ENCODE peak calls at places on chromosomes 11 and 22, in nine cellular contexts. T is H1, M is suprapubic skin, E is gastrocnemius medialis, F is esophagus squamous epithelium, P is spleen, X is tibial nerve, H is HCT116, W is transverse colon. B is an unnamed sample.

GRCh38 chr22:48227341-48228018 is 1465.0 kb downstream of the TBC1D22A start:
- DNase-seq in H (no peak), E (no peak), F (no peak), T (peak; percentile 13), M (no peak), X (no peak), P (peak; percentile 28), W (no peak), B (peak; percentile 6)

GRCh38 chr22:38077595-38077994 is 6.4 kb downstream of the SLC16A8 start:
- DNase-seq in P (no peak), T (no peak), X (no peak), W (no peak), F (no peak), M (no peak), E (no peak), H (no peak), B (no peak)

GRCh38 chr22:30333707-30334087 is 7.0 kb upstream of the TBC1D10A start:
- DNase-seq in M (no peak), T (no peak), P (no peak), E (no peak), H (no peak), X (no peak), F (no peak), W (no peak), B (no peak)

GRCh38 chr22:44580176-44580575 is 82.1 kb upstream of the RTL6 start:
- DNase-seq in P (peak; percentile 44), M (no peak), E (no peak), H (no peak), T (no peak), W (no peak), F (no peak), X (no peak), B (no peak)

GRCh38 chr22:45678961-45679912 is 7.6 kb downstream of the ATXN10 start:
- DNase-seq in X (no peak), T (no peak), P (no peak), H (no peak), F (no peak), W (no peak), M (no peak), E (no peak), B (no peak)

GRCh38 chr11:8766043-8766992 is 83.7 kb downstream of the RPL27A start:
- DNase-seq in H (no peak), F (no peak), T (no peak), X (no peak), E (no peak), P (no peak), M (no peak), W (no peak), B (no peak)

GRCh38 chr11:112784323-112785073 is 176.7 kb upstream of the NCAM1 start:
- DNase-seq in X (no peak), M (no peak), P (no peak), T (no peak), E (peak; percentile 28), W (peak; percentile 32), H (no peak), F (no peak), B (peak; percentile 83)

GRCh38 chr11:18100926-18101656 is 4.8 kb downstream of the SAAL1 start:
- DNase-seq in T (no peak), M (no peak), F (no peak), H (no peak), P (no peak), X (no peak), E (no peak), W (no peak), B (no peak)

GRCh38 chr11:45383229-45383628 is 97.1 kb upstream of the SYT13 start:
- DNase-seq in T (no peak), X (no peak), W (no peak), E (no peak), H (no peak), P (peak; percentile 32), M (peak; percentile 21), F (no peak), B (no peak)

DNA sequence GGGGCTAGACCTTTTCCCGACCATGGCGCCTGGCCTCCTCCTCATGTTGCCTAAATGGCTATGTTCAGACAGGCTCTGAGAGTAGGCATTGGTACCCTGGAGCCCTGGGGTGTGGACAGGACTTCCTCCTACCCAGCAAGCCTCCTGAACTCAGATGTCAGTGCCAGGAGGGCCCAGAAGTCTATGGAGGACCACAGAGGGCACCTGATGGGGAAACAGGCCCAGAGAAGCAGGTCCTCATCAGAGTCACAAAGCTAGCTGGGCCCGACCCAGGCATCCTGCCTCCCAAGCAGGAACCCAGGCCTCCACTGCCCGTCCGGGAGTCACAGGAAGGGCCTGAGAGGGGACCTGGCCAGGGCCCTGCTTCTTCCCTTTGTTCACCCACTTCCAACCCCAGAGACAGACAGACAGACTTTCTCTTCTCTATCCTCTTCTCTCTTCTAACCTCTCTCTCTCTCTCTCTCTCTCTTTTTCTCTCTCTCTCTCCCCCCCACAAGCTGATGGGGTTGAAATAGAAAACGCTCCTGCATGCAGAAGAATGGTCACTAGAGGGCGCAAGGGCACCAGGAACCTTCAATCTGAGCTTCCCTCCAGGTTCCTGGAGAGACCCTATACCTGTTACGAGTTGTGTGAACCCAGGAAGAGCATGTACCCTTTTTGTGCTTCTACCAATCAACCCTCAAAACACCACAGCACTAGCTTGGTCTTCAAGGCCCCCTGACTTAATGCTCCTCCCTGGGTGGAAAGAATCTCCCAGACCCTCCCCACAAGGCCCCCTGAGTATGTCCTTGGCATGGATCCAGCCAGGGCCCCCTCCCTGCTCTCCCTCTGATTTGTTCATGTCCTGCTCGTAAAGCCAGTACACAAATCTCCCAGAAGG is 27.1 kb downstream of the ARAP1 start:
- DNase-seq in T (peak; percentile 89), X (peak; percentile 58), W (peak; percentile 81), P (peak; percentile 85), F (no peak), E (peak; percentile 69), M (no peak), H (peak; percentile 71), B (peak; percentile 81)
- TF ChIP-seq POLR2A in T (no peak), X (no peak), W (no peak), P (no peak), F (no peak), E (no peak), M (no peak), H (no peak), B (no peak)

DNA sequence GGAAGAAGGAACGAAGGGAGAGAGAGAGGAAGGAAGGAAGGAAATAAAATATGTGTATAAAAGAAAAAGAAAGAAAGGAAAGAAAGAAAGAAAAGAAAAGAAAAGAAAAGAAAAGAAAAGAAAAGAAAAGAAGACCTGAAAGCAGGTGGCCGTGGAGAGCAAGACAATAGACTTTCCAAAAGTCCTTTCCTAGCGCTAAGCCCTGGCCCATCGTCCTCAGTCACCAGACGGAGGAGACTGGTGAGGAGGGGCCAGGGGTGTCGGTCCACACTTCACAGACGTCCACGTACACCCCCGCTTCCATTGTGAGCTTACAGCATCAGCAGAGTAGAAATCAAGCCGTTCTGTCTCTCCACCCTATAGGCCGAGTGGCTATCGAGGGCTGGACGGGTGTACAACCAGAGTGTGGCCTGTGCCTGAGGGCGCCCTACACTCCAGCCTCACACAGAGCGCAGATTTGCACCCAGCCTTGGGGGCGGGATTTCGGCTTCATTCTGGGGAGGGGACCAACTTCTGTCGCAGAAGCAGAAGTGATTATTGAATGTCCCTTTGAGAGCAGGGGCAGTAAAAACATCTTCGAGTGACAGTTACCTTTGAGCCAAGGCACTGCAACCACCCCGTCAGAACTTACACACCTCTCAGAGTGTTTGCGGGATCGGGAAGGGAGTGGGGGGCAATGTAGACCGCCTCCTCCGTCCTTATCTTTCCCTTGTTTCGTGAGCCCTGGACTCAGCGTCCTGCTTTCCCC is 2.0 kb upstream of the BSX start:
- DNase-seq in P (no peak), M (no peak), T (peak; percentile 54), E (no peak), W (no peak), X (no peak), H (no peak), F (no peak), B (no peak)
- H3K4me3 ChIP-seq in P (peak overlapping the region; percentile 72), M (peak overlapping the region; percentile 59), T (peak overlapping the region; percentile 65), E (peak overlapping the region; percentile 57), W (peak overlapping the region; percentile 40), X (peak overlapping the region; percentile 53), H (no peak overlapping the region), F (peak overlapping the region; percentile 73), B (peak overlapping the region; percentile 69)

DNA sequence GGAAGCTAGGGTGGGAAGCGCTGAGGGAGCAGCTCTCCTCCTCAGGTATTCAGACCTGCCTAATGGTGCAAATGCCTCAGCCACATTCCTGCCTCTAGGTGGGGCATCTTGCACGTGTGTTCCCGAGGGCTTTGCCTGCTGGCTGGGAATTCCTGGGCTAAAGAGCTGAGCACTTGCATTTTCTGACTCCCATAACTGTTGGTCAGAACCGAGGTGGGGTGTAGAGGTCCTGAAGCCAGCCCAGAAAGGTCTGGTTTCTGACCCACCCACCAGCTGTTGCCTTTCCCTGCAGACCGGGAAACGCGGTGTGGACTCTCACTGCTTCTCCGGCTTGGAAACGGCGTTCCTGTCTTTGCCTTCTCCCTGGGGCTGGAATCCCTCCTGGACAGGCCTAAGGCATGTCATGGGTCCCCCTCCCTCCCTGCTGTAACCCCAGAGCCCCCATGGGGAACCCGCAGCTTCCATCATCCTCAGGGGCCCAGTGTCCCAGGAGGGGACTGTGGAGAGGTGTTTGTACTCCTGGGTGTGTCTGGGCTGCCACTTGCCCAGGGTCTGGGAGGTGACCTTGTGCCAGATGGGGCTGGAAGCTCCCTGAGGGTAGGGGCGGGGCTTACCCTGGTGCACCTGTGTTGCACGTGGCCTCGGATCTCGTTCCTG is 24.0 kb upstream of the SMIM38 start:
- DNase-seq in H (peak; percentile 66), P (peak; percentile 55), T (peak; percentile 89), X (peak; percentile 50), M (no peak), W (peak; percentile 85), E (no peak), F (no peak), B (peak; percentile 85)
- TF ChIP-seq CTCF in H (peak; percentile 94), P (peak; percentile 75), T (peak; percentile 97), X (peak; percentile 78), M (peak; percentile 46), W (peak; percentile 75), E (peak; percentile 72), F (peak; percentile 90), B (peak; percentile 87)

GRCh38 chr11:118818130-118818529 is 27.2 kb upstream of the DDX6 start:
- DNase-seq in E (no peak), T (no peak), P (no peak), M (no peak), H (no peak), X (no peak), F (no peak), W (no peak), B (no peak)

GRCh38 chr11:118819687-118820086 is 28.7 kb upstream of the DDX6 start:
- DNase-seq in E (no peak), T (no peak), P (no peak), M (no peak), F (no peak), H (no peak), W (no peak), X (no peak), B (no peak)

DNA sequence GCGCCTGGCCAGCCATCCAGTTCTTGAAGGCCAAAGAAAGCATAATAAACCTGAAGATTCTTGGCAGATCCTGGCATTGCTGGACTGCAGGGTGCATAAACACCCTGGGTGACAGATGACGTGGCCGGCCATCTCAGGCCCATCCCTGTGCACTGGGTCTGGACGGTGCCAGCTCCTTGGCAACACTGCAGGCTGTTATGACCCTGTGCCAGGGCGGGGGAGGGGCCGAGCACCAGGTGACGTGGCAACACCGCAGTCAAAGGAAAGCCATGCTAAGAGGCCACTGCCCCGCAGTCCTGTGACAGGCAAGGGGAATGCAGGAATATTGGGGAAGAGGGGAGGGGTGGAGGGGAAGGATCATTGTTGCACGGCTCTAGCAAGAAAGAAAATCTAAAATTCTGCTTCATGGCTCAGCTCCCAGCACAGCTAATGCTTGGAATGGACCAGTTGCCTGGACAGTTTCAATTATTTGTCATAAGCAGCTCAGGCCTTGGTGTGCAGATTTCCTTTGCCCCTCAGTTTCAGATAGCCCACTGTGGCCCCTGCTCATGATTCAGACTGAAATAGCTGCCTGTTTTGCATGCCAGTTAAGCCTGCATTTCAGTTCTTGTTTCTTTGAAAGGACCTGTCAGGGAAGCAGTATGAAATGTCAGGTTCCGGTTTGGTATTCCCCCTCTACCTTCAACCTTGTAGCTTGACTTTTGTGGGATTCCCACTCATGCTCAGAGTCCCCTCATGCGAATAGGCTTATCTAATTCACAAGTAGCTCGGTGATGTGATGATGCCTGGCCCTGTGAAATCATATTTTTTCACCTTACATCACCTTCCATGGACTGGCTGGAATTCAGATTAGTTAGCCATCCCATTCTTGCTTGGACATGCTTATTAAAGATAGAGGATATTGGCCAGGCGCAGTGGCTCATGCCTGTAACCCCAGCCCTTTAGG is 29.7 kb upstream of the DDX6 start:
- DNase-seq in T (peak; percentile 52), E (peak; percentile 92), H (peak; percentile 50), P (peak; percentile 85), M (peak; percentile 65), X (peak; percentile 16), F (no peak), W (peak; percentile 94), B (peak; percentile 23)
- TF ChIP-seq POLR2A in T (no peak), E (no peak), H (no peak), P (peak; percentile 9), M (no peak), X (no peak), F (no peak), W (no peak), B (no peak)

B was measured in testis.